ENCODE peak calls at places on chromosome 3, in four cellular contexts. One of them, this sample, is unnamed.

GRCh38 chr3:115835946-115836345 is 212.6 kb downstream of the GAP43 start:
- DNase-seq in C1 segment of cervical spinal cord: no peak
- DNase-seq in GM04504: no peak
- DNase-seq in activated gamma-delta T cell treated with anti-CD3 and anti-CD28 coated beads, Interleukin-2, amount 50 U/mL, for 16 hours: no peak
- DNase-seq in this sample: no peak

GRCh38 chr3:15180042-15180611 is 25.9 kb upstream of the CAPN7 start:
- DNase-seq in C1 segment of cervical spinal cord: no peak
- DNase-seq in activated gamma-delta T cell treated with anti-CD3 and anti-CD28 coated beads, Interleukin-2, amount 50 U/mL, for 16 hours: no peak
- DNase-seq in GM04504: no peak
- DNase-seq in this sample: no peak

GRCh38 chr3:64354221-64354620 is 129.0 kb upstream of the PRICKLE2 start:
- DNase-seq in activated gamma-delta T cell treated with anti-CD3 and anti-CD28 coated beads, Interleukin-2, amount 50 U/mL, for 16 hours: no peak
- DNase-seq in GM04504: no peak
- DNase-seq in C1 segment of cervical spinal cord: no peak
- DNase-seq in this sample: no peak

GRCh38 chr3:149435936-149436885 is 38.3 kb upstream of the TM4SF4 start:
- DNase-seq in C1 segment of cervical spinal cord: no peak
- DNase-seq in activated gamma-delta T cell treated with anti-CD3 and anti-CD28 coated beads, Interleukin-2, amount 50 U/mL, for 16 hours: no peak
- DNase-seq in GM04504: no peak
- DNase-seq in this sample: no peak

GRCh38 chr3:30035935-30036567 is 570.4 kb upstream of the TGFBR2 start:
- DNase-seq in C1 segment of cervical spinal cord: no peak
- DNase-seq in activated gamma-delta T cell treated with anti-CD3 and anti-CD28 coated beads, Interleukin-2, amount 50 U/mL, for 16 hours: no peak
- DNase-seq in GM04504: no peak
- DNase-seq in this sample: no peak

GRCh38 chr3:129039271-129040038 is 21.1 kb upstream of the GP9 start:
- DNase-seq in activated gamma-delta T cell treated with anti-CD3 and anti-CD28 coated beads, Interleukin-2, amount 50 U/mL, for 16 hours: no peak
- DNase-seq in GM04504: no peak
- DNase-seq in C1 segment of cervical spinal cord: no peak
- DNase-seq in this sample: no peak

GRCh38 chr3:43693594-43693993 is 2.9 kb downstream of the ABHD5 start:
- DNase-seq in C1 segment of cervical spinal cord: no peak
- DNase-seq in activated gamma-delta T cell treated with anti-CD3 and anti-CD28 coated beads, Interleukin-2, amount 50 U/mL, for 16 hours: no peak
- DNase-seq in GM04504: no peak
- DNase-seq in this sample: no peak

GRCh38 chr3:171591059-171591458 is 130.9 kb upstream of the TNIK start:
- DNase-seq in C1 segment of cervical spinal cord: no peak
- DNase-seq in GM04504: no peak
- DNase-seq in activated gamma-delta T cell treated with anti-CD3 and anti-CD28 coated beads, Interleukin-2, amount 50 U/mL, for 16 hours: no peak
- DNase-seq in this sample: no peak

GRCh38 chr3:123782488-123782887 is 101.6 kb downstream of the MYLK start:
- DNase-seq in activated gamma-delta T cell treated with anti-CD3 and anti-CD28 coated beads, Interleukin-2, amount 50 U/mL, for 16 hours: no peak
- DNase-seq in GM04504: no peak
- DNase-seq in C1 segment of cervical spinal cord: no peak
- DNase-seq in this sample: no peak